ENCODE peak calls at places on chromosomes 13 and 19, in eight cellular contexts. G is transverse colon, A is psoas muscle, E is pancreas, Z is mammary epithelial cell, O is tibial nerve, M is left ventricle myocardium inferior, Q is astrocyte of the cerebellum. I is an unnamed sample.

GRCh38 chr13:44653261-44653660 is 77.1 kb upstream of the TSC22D1 start:
- DNase-seq in G (no peak), A (no peak), E (no peak), Z (peak; percentile 36), O (no peak), M (no peak), Q (no peak), I (no peak)

GRCh38 chr13:97726664-97727235 is 226.7 kb upstream of the IPO5 start:
- DNase-seq in G (no peak), A (no peak), E (no peak), Z (no peak), O (no peak), M (no peak), Q (no peak), I (no peak)

GRCh38 chr13:103514188-103514587 is 448.0 kb upstream of the SLC10A2 start:
- DNase-seq in G (no peak), A (no peak), E (no peak), Z (no peak), O (no peak), M (no peak), Q (no peak), I (no peak)

GRCh38 chr13:88895261-88895941 is 1224.2 kb downstream of the SLITRK5 start:
- DNase-seq in G (no peak), A (no peak), E (no peak), Z (no peak), O (no peak), M (no peak), Q (no peak), I (no peak)

GRCh38 chr13:41962994-41963393 is 2.1 kb upstream of the VWA8 start:
- DNase-seq in G (no peak), A (no peak), E (no peak), Z (peak; percentile 97), O (no peak), M (no peak), Q (no peak), I (no peak)

GRCh38 chr19:17235618-17236413 is 9.8 kb downstream of the OCEL1 start:
- DNase-seq in G (peak; percentile 80), A (peak; percentile 74), E (peak; percentile 65), Z (peak; percentile 61), O (peak; percentile 54), M (peak; percentile 76), Q (no peak), I (peak; percentile 76)

GRCh38 chr13:78978381-78978998 is 319.5 kb upstream of the OBI1 start:
- DNase-seq in G (peak; percentile 11), A (no peak), E (peak; percentile 17), Z (peak; percentile 37), O (no peak), M (no peak), Q (peak; percentile 62), I (peak; percentile 47)

GRCh38 chr13:93746589-93746988 is 520.0 kb downstream of the GPC6 start:
- DNase-seq in G (no peak), A (no peak), E (no peak), Z (no peak), O (no peak), M (no peak), Q (no peak), I (no peak)

GRCh38 chr19:13103961-13104847 is 1.5 kb upstream of the LYL1 start:
- DNase-seq in G (peak; percentile 76), A (peak; percentile 73), E (peak; percentile 47), Z (no peak), O (no peak), M (peak; percentile 79), Q (no peak), I (peak; percentile 75)

GRCh38 chr19:7505288-7505681 is 10.6 kb upstream of the ZNF358 start:
- DNase-seq in G (peak; percentile 40), A (no peak), E (no peak), Z (no peak), O (no peak), M (no peak), Q (no peak), I (no peak)

GRCh38 chr19:3448616-3449334 is 31.6 kb downstream of the SMIM24 start:
- DNase-seq in G (no peak), A (no peak), E (peak; percentile 13), Z (no peak), O (no peak), M (no peak), Q (no peak), I (no peak)

GRCh38 chr19:2494084-2494446 is 18.1 kb downstream of the GADD45B start:
- DNase-seq in G (no peak), A (no peak), E (no peak), Z (peak; percentile 34), O (no peak), M (no peak), Q (no peak), I (no peak)

GRCh38 chr19:7177926-7178325 is 108.4 kb downstream of the ZNF557 start:
- DNase-seq in G (no peak), A (no peak), E (no peak), Z (no peak), O (no peak), M (no peak), Q (no peak), I (no peak)

GRCh38 chr13:87497426-87497825 is 173.7 kb upstream of the SLITRK5 start:
- DNase-seq in G (no peak), A (no peak), E (no peak), Z (no peak), O (no peak), M (no peak), Q (no peak), I (no peak)

GRCh38 chr13:58085819-58086218 is 454.3 kb downstream of the PCDH17 start:
- DNase-seq in G (no peak), A (no peak), E (no peak), Z (no peak), O (no peak), M (no peak), Q (peak; percentile 83), I (no peak)

GRCh38 chr13:65677906-65678305 is 1552.2 kb downstream of the PCDH9 start:
- DNase-seq in G (no peak), A (no peak), E (no peak), Z (no peak), O (no peak), M (no peak), Q (no peak), I (no peak)

GRCh38 chr19:17339088-17339741 is 1.9 kb downstream of the GTPBP3 start:
- DNase-seq in G (no peak), A (no peak), E (no peak), Z (no peak), O (no peak), M (no peak), Q (no peak), I (no peak)

GRCh38 chr19:37983153-37983552 is 76.1 kb downstream of the SIPA1L3 start:
- DNase-seq in G (no peak), A (no peak), E (no peak), Z (no peak), O (no peak), M (no peak), Q (no peak), I (no peak)

GRCh38 chr19:19471682-19472081 is 43.7 kb downstream of the TSSK6 start:
- DNase-seq in G (no peak), A (no peak), E (no peak), Z (no peak), O (no peak), M (no peak), Q (no peak), I (no peak)

GRCh38 chr19:19480688-19481087 is 34.7 kb downstream of the TSSK6 start:
- DNase-seq in G (no peak), A (no peak), E (no peak), Z (no peak), O (no peak), M (no peak), Q (peak; percentile 41), I (no peak)

GRCh38 chr19:19474950-19475781 is 40.2 kb downstream of the TSSK6 start:
- DNase-seq in G (no peak), A (no peak), E (no peak), Z (no peak), O (no peak), M (no peak), Q (no peak), I (no peak)

GRCh38 chr19:19477705-19478383 is 37.5 kb downstream of the TSSK6 start:
- DNase-seq in G (peak; percentile 73), A (no peak), E (no peak), Z (no peak), O (no peak), M (no peak), Q (no peak), I (no peak)

GRCh38 chr19:19475845-19476828 is 39.2 kb downstream of the TSSK6 start:
- DNase-seq in G (no peak), A (no peak), E (no peak), Z (peak; percentile 34), O (no peak), M (no peak), Q (no peak), I (no peak)
- TF ChIP-seq CTCF in G (no peak), A (peak; percentile 21), E (no peak), Z (peak; percentile 57), O (no peak), M (peak; percentile 45), Q (peak; percentile 69), I (no peak)

DNA sequence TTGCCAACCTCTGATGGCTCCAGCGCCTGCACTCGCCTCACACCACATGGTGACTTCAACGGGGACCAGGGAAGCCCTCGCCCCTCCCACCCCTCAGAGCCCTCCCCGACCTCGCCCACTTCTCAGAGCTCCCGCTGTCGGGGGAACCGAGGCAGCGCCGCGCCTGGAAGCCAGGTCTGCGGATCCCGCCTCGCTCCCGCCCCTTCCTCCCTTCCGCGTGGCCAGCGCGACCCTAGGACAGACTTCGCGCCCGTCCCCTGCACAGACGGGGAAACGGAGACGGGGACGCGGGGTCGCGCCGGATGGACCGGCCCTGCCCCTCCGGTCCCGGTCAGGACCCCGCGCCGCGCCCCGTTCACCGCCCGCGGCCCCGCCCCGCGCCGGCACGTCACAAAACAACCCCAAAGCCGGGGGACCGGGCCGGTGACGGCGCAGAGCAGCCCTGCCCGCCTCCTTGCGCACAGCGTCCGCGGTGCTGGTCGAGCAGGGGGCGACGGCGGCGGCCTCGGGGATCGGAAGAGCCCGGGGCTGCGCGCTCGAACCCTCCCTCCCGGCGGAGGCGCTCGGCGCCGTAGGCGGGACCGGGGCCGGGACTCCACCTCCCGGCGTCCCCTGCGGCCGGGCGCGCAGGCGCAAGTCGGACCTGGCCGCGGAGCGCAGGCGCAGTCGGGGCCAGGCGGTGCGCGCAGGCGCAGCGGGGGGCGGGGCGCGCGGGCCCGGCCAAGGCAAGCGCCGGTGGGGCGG is 379 bp upstream of the CDC34 start:
- DNase-seq in G (peak; percentile 90), A (peak; percentile 87), E (peak; percentile 73), Z (peak; percentile 73), O (peak; percentile 68), M (peak; percentile 84), Q (no peak), I (peak; percentile 87)
- TF ChIP-seq CTCF in G (no peak), A (no peak), E (no peak), Z (peak; percentile 10), O (no peak), M (no peak), Q (no peak), I (no peak)

GRCh38 chr13:111630411-111630810 is 310.0 kb downstream of the TEX29 start:
- DNase-seq in G (no peak), A (no peak), E (no peak), Z (no peak), O (no peak), M (no peak), Q (no peak), I (no peak)
- TF ChIP-seq CTCF in G (no peak), A (no peak), E (no peak), Z (no peak), O (no peak), M (no peak), Q (no peak), I (no peak)

DNA sequence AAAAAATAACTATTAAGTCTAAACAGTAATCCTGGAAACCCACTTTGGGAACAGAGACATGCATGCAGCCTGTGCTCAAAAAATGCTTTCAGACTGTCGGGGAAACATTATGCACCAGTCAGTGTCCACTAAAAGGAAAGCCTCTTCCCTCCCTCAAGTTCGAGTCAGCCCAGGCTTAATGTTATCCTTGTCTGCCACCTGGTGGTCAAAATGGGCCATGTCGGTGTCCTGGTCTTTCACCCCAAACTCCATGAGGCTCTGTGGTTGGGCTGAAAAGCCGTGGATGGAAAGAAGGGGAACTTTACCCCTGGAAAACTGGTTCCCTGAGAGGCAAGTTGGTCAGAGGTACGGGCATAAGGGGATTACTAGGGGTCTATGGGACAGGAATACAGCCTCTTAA is 88.4 kb upstream of the ZNF492 start:
- DNase-seq in G (peak; percentile 12), A (no peak), E (peak; percentile 45), Z (peak; percentile 5), O (no peak), M (peak; percentile 22), Q (no peak), I (peak; percentile 54)
- TF ChIP-seq CTCF in G (peak; percentile 48), A (peak; percentile 29), E (peak; percentile 60), Z (peak; percentile 25), O (peak; percentile 43), M (peak; percentile 69), Q (no peak), I (peak; percentile 43)

I was measured in right lobe of liver.